ENCODE peak calls at places on chromosomes 7 and 10, in ten cellular contexts. One of them, this sample, is unnamed.
A peak's percentile ranks its signal among the peaks of the same experiment; 100 is the strongest.

GRCh38 chr10:4062072-4062471 is 277.1 kb upstream of the KLF6 start:
- DNase-seq in tibial nerve: no peak
- DNase-seq in A549: no peak
- DNase-seq in fibroblast of mammary gland: peak; percentile 86
- DNase-seq in ELR: no peak
- DNase-seq in HFF-Myc: no peak
- DNase-seq in NCI-H1105: no peak
- DNase-seq in activated CD8-positive, alpha-beta memory T cell treated with anti-CD3 and anti-CD28 coated beads for 48 hours: no peak
- DNase-seq in activated CD4-positive, alpha-beta T cell treated with anti-CD3 and anti-CD28 coated beads, Interleukin-2, amount 50 U/mL, for 4 hours: no peak
- DNase-seq in iris pigment epithelial cell: peak; percentile 33
- DNase-seq in this sample: no peak

GRCh38 chr10:19488592-19489280 is 327.5 kb upstream of the PLXDC2 start:
- DNase-seq in tibial nerve: no peak
- DNase-seq in A549: no peak
- DNase-seq in fibroblast of mammary gland: peak; percentile 14
- DNase-seq in ELR: no peak
- DNase-seq in HFF-Myc: no peak
- DNase-seq in NCI-H1105: no peak
- DNase-seq in activated CD8-positive, alpha-beta memory T cell treated with anti-CD3 and anti-CD28 coated beads for 48 hours: no peak
- DNase-seq in activated CD4-positive, alpha-beta T cell treated with anti-CD3 and anti-CD28 coated beads, Interleukin-2, amount 50 U/mL, for 4 hours: no peak
- DNase-seq in iris pigment epithelial cell: peak; percentile 3
- DNase-seq in this sample: peak; percentile 65

GRCh38 chr10:24720096-24720495 is 3.6 kb downstream of the ARHGAP21 start:
- DNase-seq in tibial nerve: no peak
- DNase-seq in A549: no peak
- DNase-seq in fibroblast of mammary gland: no peak
- DNase-seq in ELR: no peak
- DNase-seq in HFF-Myc: no peak
- DNase-seq in NCI-H1105: no peak
- DNase-seq in activated CD8-positive, alpha-beta memory T cell treated with anti-CD3 and anti-CD28 coated beads for 48 hours: no peak
- DNase-seq in activated CD4-positive, alpha-beta T cell treated with anti-CD3 and anti-CD28 coated beads, Interleukin-2, amount 50 U/mL, for 4 hours: no peak
- DNase-seq in iris pigment epithelial cell: no peak
- DNase-seq in this sample: no peak

GRCh38 chr7:89797965-89798598 is 356.2 kb upstream of the STEAP1 start:
- DNase-seq in tibial nerve: no peak
- DNase-seq in A549: no peak
- DNase-seq in fibroblast of mammary gland: no peak
- DNase-seq in ELR: no peak
- DNase-seq in HFF-Myc: no peak
- DNase-seq in NCI-H1105: no peak
- DNase-seq in activated CD8-positive, alpha-beta memory T cell treated with anti-CD3 and anti-CD28 coated beads for 48 hours: no peak
- DNase-seq in activated CD4-positive, alpha-beta T cell treated with anti-CD3 and anti-CD28 coated beads, Interleukin-2, amount 50 U/mL, for 4 hours: no peak
- DNase-seq in iris pigment epithelial cell: no peak
- DNase-seq in this sample: no peak

GRCh38 chr7:127648986-127649385 is 3.0 kb upstream of the SND1 start:
- DNase-seq in tibial nerve: no peak
- DNase-seq in A549: no peak
- DNase-seq in fibroblast of mammary gland: no peak
- DNase-seq in ELR: no peak
- DNase-seq in HFF-Myc: no peak
- DNase-seq in NCI-H1105: no peak
- DNase-seq in activated CD8-positive, alpha-beta memory T cell treated with anti-CD3 and anti-CD28 coated beads for 48 hours: no peak
- DNase-seq in activated CD4-positive, alpha-beta T cell treated with anti-CD3 and anti-CD28 coated beads, Interleukin-2, amount 50 U/mL, for 4 hours: no peak
- DNase-seq in iris pigment epithelial cell: no peak
- DNase-seq in this sample: no peak

GRCh38 chr7:53607961-53608360 is 572.5 kb downstream of the POM121L12 start:
- DNase-seq in tibial nerve: no peak
- DNase-seq in A549: no peak
- DNase-seq in fibroblast of mammary gland: no peak
- DNase-seq in ELR: no peak
- DNase-seq in HFF-Myc: no peak
- DNase-seq in NCI-H1105: no peak
- DNase-seq in activated CD8-positive, alpha-beta memory T cell treated with anti-CD3 and anti-CD28 coated beads for 48 hours: no peak
- DNase-seq in activated CD4-positive, alpha-beta T cell treated with anti-CD3 and anti-CD28 coated beads, Interleukin-2, amount 50 U/mL, for 4 hours: no peak
- DNase-seq in iris pigment epithelial cell: no peak
- DNase-seq in this sample: no peak

GRCh38 chr7:1693419-1693990 is 23.4 kb downstream of the ELFN1 start:
- DNase-seq in tibial nerve: no peak
- DNase-seq in A549: no peak
- DNase-seq in fibroblast of mammary gland: no peak
- DNase-seq in ELR: no peak
- DNase-seq in HFF-Myc: no peak
- DNase-seq in NCI-H1105: peak; percentile 59
- DNase-seq in activated CD8-positive, alpha-beta memory T cell treated with anti-CD3 and anti-CD28 coated beads for 48 hours: no peak
- DNase-seq in activated CD4-positive, alpha-beta T cell treated with anti-CD3 and anti-CD28 coated beads, Interleukin-2, amount 50 U/mL, for 4 hours: no peak
- DNase-seq in iris pigment epithelial cell: no peak
- DNase-seq in this sample: no peak

GRCh38 chr10:50312464-50313437 is 61.4 kb upstream of the ASAH2 start:
- DNase-seq in tibial nerve: no peak
- DNase-seq in A549: no peak
- DNase-seq in fibroblast of mammary gland: peak; percentile 88
- DNase-seq in ELR: peak; percentile 89
- DNase-seq in HFF-Myc: no peak
- DNase-seq in NCI-H1105: no peak
- DNase-seq in activated CD8-positive, alpha-beta memory T cell treated with anti-CD3 and anti-CD28 coated beads for 48 hours: no peak
- DNase-seq in activated CD4-positive, alpha-beta T cell treated with anti-CD3 and anti-CD28 coated beads, Interleukin-2, amount 50 U/mL, for 4 hours: no peak
- DNase-seq in iris pigment epithelial cell: peak; percentile 88
- DNase-seq in this sample: no peak

GRCh38 chr7:2643386-2644229 is 11.8 kb downstream of the TTYH3 start:
- DNase-seq in tibial nerve: no peak
- DNase-seq in A549: no peak
- DNase-seq in fibroblast of mammary gland: no peak
- DNase-seq in ELR: no peak
- DNase-seq in HFF-Myc: no peak
- DNase-seq in NCI-H1105: no peak
- DNase-seq in activated CD8-positive, alpha-beta memory T cell treated with anti-CD3 and anti-CD28 coated beads for 48 hours: no peak
- DNase-seq in activated CD4-positive, alpha-beta T cell treated with anti-CD3 and anti-CD28 coated beads, Interleukin-2, amount 50 U/mL, for 4 hours: no peak
- DNase-seq in iris pigment epithelial cell: no peak
- DNase-seq in this sample: no peak

This sample was measured in A673.